ENCODE peak calls at places on chromosome 1, in nine cellular contexts. One of them, this sample, is unnamed.
A peak's percentile ranks its signal among the peaks of the same experiment; 100 is the strongest.

GRCh38 chr1:63322248-63322943 is at the start of gene FOXD3:
- ATAC-seq in naive thymus-derived CD8-positive, alpha-beta T cell: peak; percentile 34
- ATAC-seq in activated CD8-positive, alpha-beta T cell treated with anti-CD3 and anti-CD28 coated beads, Interleukin-2, amount 10 ng/mL, durations not matched to agents 7 days and 5 days: peak; percentile 24
- ATAC-seq in T-cell: no peak
- ATAC-seq in right cardiac atrium: peak; percentile 59
- ATAC-seq in CD8-positive, alpha-beta T cell: peak; percentile 27
- ATAC-seq in stimulated activated naive CD8-positive, alpha-beta T cell treated with anti-CD3 and anti-CD28 coated beads, Interleukin-15, Interleukin-2, amounts not matched to agents 100 U/mL and 50 U/mL, for 24 hours: peak; percentile 32
- ATAC-seq in HepG2: peak; percentile 36
- ATAC-seq in activated T-cell treated with anti-CD3 and anti-CD28 coated beads, Interleukin-2, amount 50 U/mL, for 4 hours: peak; percentile 31
- ATAC-seq in this sample: peak; percentile 31

GRCh38 chr1:240497908-240498307 is 114.0 kb downstream of the GREM2 start:
- ATAC-seq in naive thymus-derived CD8-positive, alpha-beta T cell: no peak
- ATAC-seq in activated CD8-positive, alpha-beta T cell treated with anti-CD3 and anti-CD28 coated beads, Interleukin-2, amount 10 ng/mL, durations not matched to agents 7 days and 5 days: no peak
- ATAC-seq in T-cell: no peak
- ATAC-seq in right cardiac atrium: no peak
- ATAC-seq in CD8-positive, alpha-beta T cell: no peak
- ATAC-seq in stimulated activated naive CD8-positive, alpha-beta T cell treated with anti-CD3 and anti-CD28 coated beads, Interleukin-15, Interleukin-2, amounts not matched to agents 100 U/mL and 50 U/mL, for 24 hours: no peak
- ATAC-seq in HepG2: no peak
- ATAC-seq in activated T-cell treated with anti-CD3 and anti-CD28 coated beads, Interleukin-2, amount 50 U/mL, for 4 hours: no peak
- ATAC-seq in this sample: no peak

GRCh38 chr1:34928066-34928864 is 1.2 kb downstream of the DLGAP3 start:
- ATAC-seq in naive thymus-derived CD8-positive, alpha-beta T cell: peak; percentile 22
- ATAC-seq in activated CD8-positive, alpha-beta T cell treated with anti-CD3 and anti-CD28 coated beads, Interleukin-2, amount 10 ng/mL, durations not matched to agents 7 days and 5 days: no peak
- ATAC-seq in T-cell: no peak
- ATAC-seq in right cardiac atrium: no peak
- ATAC-seq in CD8-positive, alpha-beta T cell: peak; percentile 19
- ATAC-seq in stimulated activated naive CD8-positive, alpha-beta T cell treated with anti-CD3 and anti-CD28 coated beads, Interleukin-15, Interleukin-2, amounts not matched to agents 100 U/mL and 50 U/mL, for 24 hours: no peak
- ATAC-seq in HepG2: no peak
- ATAC-seq in activated T-cell treated with anti-CD3 and anti-CD28 coated beads, Interleukin-2, amount 50 U/mL, for 4 hours: no peak
- ATAC-seq in this sample: no peak

GRCh38 chr1:158002630-158003408 is 9.4 kb downstream of the KIRREL1 start:
- ATAC-seq in naive thymus-derived CD8-positive, alpha-beta T cell: no peak
- ATAC-seq in activated CD8-positive, alpha-beta T cell treated with anti-CD3 and anti-CD28 coated beads, Interleukin-2, amount 10 ng/mL, durations not matched to agents 7 days and 5 days: no peak
- ATAC-seq in T-cell: no peak
- ATAC-seq in right cardiac atrium: no peak
- ATAC-seq in CD8-positive, alpha-beta T cell: no peak
- ATAC-seq in stimulated activated naive CD8-positive, alpha-beta T cell treated with anti-CD3 and anti-CD28 coated beads, Interleukin-15, Interleukin-2, amounts not matched to agents 100 U/mL and 50 U/mL, for 24 hours: no peak
- ATAC-seq in HepG2: no peak
- ATAC-seq in activated T-cell treated with anti-CD3 and anti-CD28 coated beads, Interleukin-2, amount 50 U/mL, for 4 hours: no peak
- ATAC-seq in this sample: no peak

GRCh38 chr1:174998569-174999215 is 1.1 kb upstream of the CACYBP start:
- ATAC-seq in naive thymus-derived CD8-positive, alpha-beta T cell: peak; percentile 3
- ATAC-seq in activated CD8-positive, alpha-beta T cell treated with anti-CD3 and anti-CD28 coated beads, Interleukin-2, amount 10 ng/mL, durations not matched to agents 7 days and 5 days: peak; percentile 8
- ATAC-seq in T-cell: no peak
- ATAC-seq in right cardiac atrium: no peak
- ATAC-seq in CD8-positive, alpha-beta T cell: peak; percentile 1
- ATAC-seq in stimulated activated naive CD8-positive, alpha-beta T cell treated with anti-CD3 and anti-CD28 coated beads, Interleukin-15, Interleukin-2, amounts not matched to agents 100 U/mL and 50 U/mL, for 24 hours: no peak
- ATAC-seq in HepG2: peak; percentile 19
- ATAC-seq in activated T-cell treated with anti-CD3 and anti-CD28 coated beads, Interleukin-2, amount 50 U/mL, for 4 hours: no peak
- ATAC-seq in this sample: no peak

GRCh38 chr1:37890378-37891014 is 31.1 kb upstream of the MTF1 start:
- ATAC-seq in naive thymus-derived CD8-positive, alpha-beta T cell: peak; percentile 76
- ATAC-seq in activated CD8-positive, alpha-beta T cell treated with anti-CD3 and anti-CD28 coated beads, Interleukin-2, amount 10 ng/mL, durations not matched to agents 7 days and 5 days: peak; percentile 72
- ATAC-seq in T-cell: no peak
- ATAC-seq in right cardiac atrium: no peak
- ATAC-seq in CD8-positive, alpha-beta T cell: peak; percentile 76
- ATAC-seq in stimulated activated naive CD8-positive, alpha-beta T cell treated with anti-CD3 and anti-CD28 coated beads, Interleukin-15, Interleukin-2, amounts not matched to agents 100 U/mL and 50 U/mL, for 24 hours: no peak
- ATAC-seq in HepG2: peak; percentile 55
- ATAC-seq in activated T-cell treated with anti-CD3 and anti-CD28 coated beads, Interleukin-2, amount 50 U/mL, for 4 hours: no peak
- ATAC-seq in this sample: peak; percentile 43

GRCh38 chr1:167517535-167518330 is 596 bp downstream of the CD247 start:
- ATAC-seq in naive thymus-derived CD8-positive, alpha-beta T cell: peak; percentile 74
- ATAC-seq in activated CD8-positive, alpha-beta T cell treated with anti-CD3 and anti-CD28 coated beads, Interleukin-2, amount 10 ng/mL, durations not matched to agents 7 days and 5 days: peak; percentile 81
- ATAC-seq in T-cell: peak; percentile 78
- ATAC-seq in right cardiac atrium: no peak
- ATAC-seq in CD8-positive, alpha-beta T cell: peak; percentile 75
- ATAC-seq in stimulated activated naive CD8-positive, alpha-beta T cell treated with anti-CD3 and anti-CD28 coated beads, Interleukin-15, Interleukin-2, amounts not matched to agents 100 U/mL and 50 U/mL, for 24 hours: peak; percentile 96
- ATAC-seq in HepG2: no peak
- ATAC-seq in activated T-cell treated with anti-CD3 and anti-CD28 coated beads, Interleukin-2, amount 50 U/mL, for 4 hours: peak; percentile 90
- ATAC-seq in this sample: peak; percentile 95

GRCh38 chr1:81876901-81877750 is 76.4 kb downstream of the ADGRL2 start:
- ATAC-seq in naive thymus-derived CD8-positive, alpha-beta T cell: no peak
- ATAC-seq in activated CD8-positive, alpha-beta T cell treated with anti-CD3 and anti-CD28 coated beads, Interleukin-2, amount 10 ng/mL, durations not matched to agents 7 days and 5 days: no peak
- ATAC-seq in T-cell: no peak
- ATAC-seq in right cardiac atrium: no peak
- ATAC-seq in CD8-positive, alpha-beta T cell: no peak
- ATAC-seq in stimulated activated naive CD8-positive, alpha-beta T cell treated with anti-CD3 and anti-CD28 coated beads, Interleukin-15, Interleukin-2, amounts not matched to agents 100 U/mL and 50 U/mL, for 24 hours: no peak
- ATAC-seq in HepG2: no peak
- ATAC-seq in activated T-cell treated with anti-CD3 and anti-CD28 coated beads, Interleukin-2, amount 50 U/mL, for 4 hours: no peak
- ATAC-seq in this sample: no peak

GRCh38 chr1:204171751-204172178 is 5.6 kb upstream of the REN start:
- ATAC-seq in naive thymus-derived CD8-positive, alpha-beta T cell: no peak
- ATAC-seq in activated CD8-positive, alpha-beta T cell treated with anti-CD3 and anti-CD28 coated beads, Interleukin-2, amount 10 ng/mL, durations not matched to agents 7 days and 5 days: no peak
- ATAC-seq in T-cell: no peak
- ATAC-seq in right cardiac atrium: no peak
- ATAC-seq in CD8-positive, alpha-beta T cell: no peak
- ATAC-seq in stimulated activated naive CD8-positive, alpha-beta T cell treated with anti-CD3 and anti-CD28 coated beads, Interleukin-15, Interleukin-2, amounts not matched to agents 100 U/mL and 50 U/mL, for 24 hours: no peak
- ATAC-seq in HepG2: peak; percentile 25
- ATAC-seq in activated T-cell treated with anti-CD3 and anti-CD28 coated beads, Interleukin-2, amount 50 U/mL, for 4 hours: no peak
- ATAC-seq in this sample: no peak

GRCh38 chr1:101291562-101292035 is 54.8 kb downstream of the S1PR1 start:
- ATAC-seq in naive thymus-derived CD8-positive, alpha-beta T cell: peak; percentile 48
- ATAC-seq in activated CD8-positive, alpha-beta T cell treated with anti-CD3 and anti-CD28 coated beads, Interleukin-2, amount 10 ng/mL, durations not matched to agents 7 days and 5 days: peak; percentile 45
- ATAC-seq in T-cell: peak; percentile 48
- ATAC-seq in right cardiac atrium: no peak
- ATAC-seq in CD8-positive, alpha-beta T cell: peak; percentile 22
- ATAC-seq in stimulated activated naive CD8-positive, alpha-beta T cell treated with anti-CD3 and anti-CD28 coated beads, Interleukin-15, Interleukin-2, amounts not matched to agents 100 U/mL and 50 U/mL, for 24 hours: peak; percentile 40
- ATAC-seq in HepG2: peak; percentile 79
- ATAC-seq in activated T-cell treated with anti-CD3 and anti-CD28 coated beads, Interleukin-2, amount 50 U/mL, for 4 hours: peak; percentile 31
- ATAC-seq in this sample: peak; percentile 48

GRCh38 chr1:67605209-67605780 is 79.7 kb upstream of the GADD45A start:
- ATAC-seq in naive thymus-derived CD8-positive, alpha-beta T cell: no peak
- ATAC-seq in activated CD8-positive, alpha-beta T cell treated with anti-CD3 and anti-CD28 coated beads, Interleukin-2, amount 10 ng/mL, durations not matched to agents 7 days and 5 days: no peak
- ATAC-seq in T-cell: no peak
- ATAC-seq in right cardiac atrium: no peak
- ATAC-seq in CD8-positive, alpha-beta T cell: no peak
- ATAC-seq in stimulated activated naive CD8-positive, alpha-beta T cell treated with anti-CD3 and anti-CD28 coated beads, Interleukin-15, Interleukin-2, amounts not matched to agents 100 U/mL and 50 U/mL, for 24 hours: no peak
- ATAC-seq in HepG2: no peak
- ATAC-seq in activated T-cell treated with anti-CD3 and anti-CD28 coated beads, Interleukin-2, amount 50 U/mL, for 4 hours: no peak
- ATAC-seq in this sample: no peak

GRCh38 chr1:44775930-44776748 is 799 bp downstream of the RPS8 start:
- ATAC-seq in naive thymus-derived CD8-positive, alpha-beta T cell: peak; percentile 28
- ATAC-seq in activated CD8-positive, alpha-beta T cell treated with anti-CD3 and anti-CD28 coated beads, Interleukin-2, amount 10 ng/mL, durations not matched to agents 7 days and 5 days: peak; percentile 28
- ATAC-seq in T-cell: peak; percentile 35
- ATAC-seq in right cardiac atrium: peak; percentile 6
- ATAC-seq in CD8-positive, alpha-beta T cell: peak; percentile 33
- ATAC-seq in stimulated activated naive CD8-positive, alpha-beta T cell treated with anti-CD3 and anti-CD28 coated beads, Interleukin-15, Interleukin-2, amounts not matched to agents 100 U/mL and 50 U/mL, for 24 hours: no peak
- ATAC-seq in HepG2: peak; percentile 4
- ATAC-seq in activated T-cell treated with anti-CD3 and anti-CD28 coated beads, Interleukin-2, amount 50 U/mL, for 4 hours: peak; percentile 4
- ATAC-seq in this sample: peak; percentile 43

GRCh38 chr1:201884472-201884871 is 4.2 kb upstream of the SHISA4 start:
- ATAC-seq in naive thymus-derived CD8-positive, alpha-beta T cell: no peak
- ATAC-seq in activated CD8-positive, alpha-beta T cell treated with anti-CD3 and anti-CD28 coated beads, Interleukin-2, amount 10 ng/mL, durations not matched to agents 7 days and 5 days: no peak
- ATAC-seq in T-cell: no peak
- ATAC-seq in right cardiac atrium: peak; percentile 30
- ATAC-seq in CD8-positive, alpha-beta T cell: no peak
- ATAC-seq in stimulated activated naive CD8-positive, alpha-beta T cell treated with anti-CD3 and anti-CD28 coated beads, Interleukin-15, Interleukin-2, amounts not matched to agents 100 U/mL and 50 U/mL, for 24 hours: no peak
- ATAC-seq in HepG2: no peak
- ATAC-seq in activated T-cell treated with anti-CD3 and anti-CD28 coated beads, Interleukin-2, amount 50 U/mL, for 4 hours: no peak
- ATAC-seq in this sample: no peak

GRCh38 chr1:234582626-234583354 is 27.2 kb downstream of the IRF2BP2 start:
- ATAC-seq in naive thymus-derived CD8-positive, alpha-beta T cell: no peak
- ATAC-seq in activated CD8-positive, alpha-beta T cell treated with anti-CD3 and anti-CD28 coated beads, Interleukin-2, amount 10 ng/mL, durations not matched to agents 7 days and 5 days: no peak
- ATAC-seq in T-cell: no peak
- ATAC-seq in right cardiac atrium: peak; percentile 70
- ATAC-seq in CD8-positive, alpha-beta T cell: no peak
- ATAC-seq in stimulated activated naive CD8-positive, alpha-beta T cell treated with anti-CD3 and anti-CD28 coated beads, Interleukin-15, Interleukin-2, amounts not matched to agents 100 U/mL and 50 U/mL, for 24 hours: no peak
- ATAC-seq in HepG2: no peak
- ATAC-seq in activated T-cell treated with anti-CD3 and anti-CD28 coated beads, Interleukin-2, amount 50 U/mL, for 4 hours: no peak
- ATAC-seq in this sample: no peak

GRCh38 chr1:15070145-15070748 is 83.3 kb upstream of the TMEM51 start:
- ATAC-seq in naive thymus-derived CD8-positive, alpha-beta T cell: no peak
- ATAC-seq in activated CD8-positive, alpha-beta T cell treated with anti-CD3 and anti-CD28 coated beads, Interleukin-2, amount 10 ng/mL, durations not matched to agents 7 days and 5 days: no peak
- ATAC-seq in T-cell: no peak
- ATAC-seq in right cardiac atrium: no peak
- ATAC-seq in CD8-positive, alpha-beta T cell: no peak
- ATAC-seq in stimulated activated naive CD8-positive, alpha-beta T cell treated with anti-CD3 and anti-CD28 coated beads, Interleukin-15, Interleukin-2, amounts not matched to agents 100 U/mL and 50 U/mL, for 24 hours: no peak
- ATAC-seq in HepG2: no peak
- ATAC-seq in activated T-cell treated with anti-CD3 and anti-CD28 coated beads, Interleukin-2, amount 50 U/mL, for 4 hours: no peak
- ATAC-seq in this sample: no peak

GRCh38 chr1:103942029-103942428 is 192.3 kb downstream of the AMY1C start:
- ATAC-seq in naive thymus-derived CD8-positive, alpha-beta T cell: no peak
- ATAC-seq in activated CD8-positive, alpha-beta T cell treated with anti-CD3 and anti-CD28 coated beads, Interleukin-2, amount 10 ng/mL, durations not matched to agents 7 days and 5 days: no peak
- ATAC-seq in T-cell: no peak
- ATAC-seq in right cardiac atrium: no peak
- ATAC-seq in CD8-positive, alpha-beta T cell: no peak
- ATAC-seq in stimulated activated naive CD8-positive, alpha-beta T cell treated with anti-CD3 and anti-CD28 coated beads, Interleukin-15, Interleukin-2, amounts not matched to agents 100 U/mL and 50 U/mL, for 24 hours: no peak
- ATAC-seq in HepG2: no peak
- ATAC-seq in activated T-cell treated with anti-CD3 and anti-CD28 coated beads, Interleukin-2, amount 50 U/mL, for 4 hours: no peak
- ATAC-seq in this sample: no peak

GRCh38 chr1:39733161-39733560 is 5.5 kb upstream of the PPIE start:
- ATAC-seq in naive thymus-derived CD8-positive, alpha-beta T cell: no peak
- ATAC-seq in activated CD8-positive, alpha-beta T cell treated with anti-CD3 and anti-CD28 coated beads, Interleukin-2, amount 10 ng/mL, durations not matched to agents 7 days and 5 days: no peak
- ATAC-seq in T-cell: no peak
- ATAC-seq in right cardiac atrium: no peak
- ATAC-seq in CD8-positive, alpha-beta T cell: no peak
- ATAC-seq in stimulated activated naive CD8-positive, alpha-beta T cell treated with anti-CD3 and anti-CD28 coated beads, Interleukin-15, Interleukin-2, amounts not matched to agents 100 U/mL and 50 U/mL, for 24 hours: peak; percentile 39
- ATAC-seq in HepG2: no peak
- ATAC-seq in activated T-cell treated with anti-CD3 and anti-CD28 coated beads, Interleukin-2, amount 50 U/mL, for 4 hours: peak; percentile 37
- ATAC-seq in this sample: no peak